ENCODE peak calls at places on chromosomes 4 and X, in seven cellular contexts. M is astrocyte of the spinal cord, P is left ventricle myocardium inferior, K is AG04450, R is ascending aorta, E is fibroblast of pulmonary artery, W is upper lobe of right lung. X is an unnamed sample.

GRCh38 chr4:101136373-101137370 is 210.7 kb downstream of the PPP3CA start:
- DNase-seq in M (no peak), P (no peak), K (no peak), R (no peak), E (no peak), W (no peak), X (no peak)

GRCh38 chr4:186685744-186686143 is 37.9 kb downstream of the FAT1 start:
- DNase-seq in M (peak; percentile 90), P (no peak), K (peak; percentile 59), R (no peak), E (peak; percentile 86), W (no peak), X (peak; percentile 65)

GRCh38 chr4:76736434-76736833 is 161.5 kb downstream of the SOWAHB start:
- DNase-seq in M (no peak), P (no peak), K (peak; percentile 52), R (no peak), E (peak; percentile 61), W (no peak), X (no peak)

GRCh38 chr4:107183155-107183774 is 147.2 kb upstream of the DKK2 start:
- DNase-seq in M (peak; percentile 72), P (no peak), K (peak; percentile 21), R (no peak), E (peak; percentile 76), W (no peak), X (peak; percentile 25)

GRCh38 chr4:118280501-118281218 is 72.1 kb downstream of the PRSS12 start:
- DNase-seq in M (peak; percentile 82), P (no peak), K (peak; percentile 48), R (no peak), E (peak; percentile 81), W (no peak), X (no peak)

GRCh38 chrX:1249101-1249887 is 19.3 kb upstream of the CSF2RA start:
- DNase-seq in M (no peak), P (peak; percentile 63), K (no peak), R (peak; percentile 76), E (no peak), W (peak; percentile 78), X (no peak)

GRCh38 chr4:155582031-155582430 is 84.6 kb upstream of the GUCY1A1 start:
- DNase-seq in M (no peak), P (no peak), K (no peak), R (no peak), E (no peak), W (no peak), X (no peak)

GRCh38 chr4:88958080-88958479 is 98.9 kb downstream of the FAM13A start:
- DNase-seq in M (no peak), P (no peak), K (no peak), R (no peak), E (no peak), W (no peak), X (no peak)

GRCh38 chrX:1361275-1361674 is 24.7 kb downstream of the IL3RA start:
- DNase-seq in M (no peak), P (no peak), K (no peak), R (no peak), E (no peak), W (no peak), X (no peak)

GRCh38 chr4:113368056-113368455 is 318.6 kb downstream of the ANK2 start:
- DNase-seq in M (peak; percentile 69), P (no peak), K (peak; percentile 72), R (no peak), E (no peak), W (no peak), X (no peak)

GRCh38 chr4:26020083-26020668 is 106.2 kb downstream of the SMIM20 start:
- DNase-seq in M (peak; percentile 85), P (no peak), K (peak; percentile 43), R (peak; percentile 74), E (peak; percentile 83), W (no peak), X (no peak)

GRCh38 chr4:185209031-185209851 is at the start of gene SNX25:
- DNase-seq in M (peak; percentile 73), P (peak; percentile 90), K (no peak), R (peak; percentile 93), E (peak; percentile 73), W (peak; percentile 95), X (no peak)

GRCh38 chrX:71666240-71667223 is 814 bp upstream of the LOC101059915 start:
- DNase-seq in M (no peak), P (no peak), K (no peak), R (no peak), E (no peak), W (no peak), X (no peak)

GRCh38 chr4:4625488-4625887 is 83.6 kb upstream of the STX18 start:
- DNase-seq in M (peak; percentile 31), P (no peak), K (peak; percentile 29), R (no peak), E (peak; percentile 29), W (no peak), X (no peak)

GRCh38 chr4:72320185-72320948 is 248.7 kb downstream of the ADAMTS3 start:
- DNase-seq in M (no peak), P (no peak), K (no peak), R (no peak), E (no peak), W (no peak), X (no peak)

GRCh38 chr4:122716825-122717448 is 15.6 kb upstream of the BBS12 start:
- DNase-seq in M (peak; percentile 63), P (peak; percentile 44), K (no peak), R (peak; percentile 81), E (peak; percentile 81), W (no peak), X (no peak)

GRCh38 chr4:137623013-137623412 is 90.7 kb upstream of the PCDH18 start:
- DNase-seq in M (no peak), P (no peak), K (no peak), R (no peak), E (no peak), W (no peak), X (no peak)

GRCh38 chr4:68152411-68152810 is 22.7 kb upstream of the TMPRSS11F start:
- DNase-seq in M (peak; percentile 28), P (no peak), K (no peak), R (no peak), E (peak; percentile 69), W (no peak), X (no peak)

GRCh38 chr4:15479089-15479912 is 9.6 kb downstream of the CC2D2A start:
- DNase-seq in M (peak; percentile 90), P (no peak), K (peak; percentile 70), R (no peak), E (peak; percentile 94), W (peak; percentile 72), X (no peak)

GRCh38 chr4:122832732-122833131 is 6.1 kb downstream of the FGF2 start:
- DNase-seq in M (no peak), P (no peak), K (no peak), R (no peak), E (no peak), W (no peak), X (no peak)

GRCh38 chrX:43175428-43175827 is 397.5 kb upstream of the PPP1R2C start:
- DNase-seq in M (no peak), P (no peak), K (no peak), R (no peak), E (no peak), W (no peak), X (no peak)

GRCh38 chrX:129981752-129982299 is 609 bp upstream of the BCORL1 start:
- DNase-seq in M (no peak), P (no peak), K (no peak), R (peak; percentile 63), E (no peak), W (peak; percentile 44), X (no peak)

GRCh38 chr4:99586322-99586721 is 11.7 kb downstream of the MTTP start:
- DNase-seq in M (no peak), P (no peak), K (no peak), R (no peak), E (no peak), W (no peak), X (no peak)

GRCh38 chr4:2755821-2756690 is at the start of gene TNIP2:
- DNase-seq in M (peak; percentile 67), P (peak; percentile 90), K (peak; percentile 29), R (peak; percentile 92), E (peak; percentile 76), W (peak; percentile 94), X (peak; percentile 27)
- TF ChIP-seq CTCF in M (no peak), P (peak; percentile 65), K (peak; percentile 35), R (peak; percentile 59), E (peak; percentile 17), W (peak; percentile 35), X (peak; percentile 25)

GRCh38 chrX:37453821-37454220 is 104.7 kb downstream of the PRRG1 start:
- DNase-seq in M (no peak), P (no peak), K (no peak), R (no peak), E (no peak), W (no peak), X (no peak)

GRCh38 chrX:37455381-37455780 is 106.2 kb downstream of the PRRG1 start:
- DNase-seq in M (no peak), P (no peak), K (no peak), R (no peak), E (no peak), W (no peak), X (no peak)

DNA sequence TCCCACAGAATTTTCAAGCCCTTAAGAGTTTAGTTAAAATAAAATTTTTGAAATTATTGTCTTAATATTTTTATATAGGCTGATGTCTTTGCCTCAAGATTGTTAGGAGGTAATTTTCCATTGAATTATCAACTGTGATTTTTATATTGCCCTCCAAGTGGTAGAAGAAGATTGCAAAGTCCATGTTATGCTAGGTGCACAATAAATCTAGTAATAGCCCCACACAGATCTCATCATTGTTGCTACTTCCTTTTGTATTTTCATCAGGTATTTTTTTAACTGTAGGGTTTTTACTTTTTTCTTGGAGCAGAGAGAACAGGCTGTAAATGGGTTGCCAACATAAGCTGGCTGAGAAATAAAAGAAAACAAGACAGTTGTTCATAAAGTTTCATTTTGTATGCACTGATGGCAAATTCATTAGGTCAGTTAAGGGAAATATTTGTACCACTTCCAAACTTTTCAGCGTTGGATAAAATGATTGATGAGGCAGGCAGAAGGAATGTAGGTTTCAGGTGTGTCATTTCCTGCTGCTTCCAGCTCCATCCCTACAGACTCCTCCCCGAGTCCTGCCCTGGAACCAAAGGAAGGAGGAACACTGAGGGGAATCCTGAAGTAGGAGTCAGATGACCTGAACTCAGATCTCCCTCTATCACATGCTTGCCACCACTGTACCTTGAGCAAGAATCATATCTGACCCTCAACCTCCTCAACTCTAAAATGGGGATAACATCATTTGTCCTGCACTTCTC is 105.5 kb downstream of the PRRG1 start:
- DNase-seq in M (peak; percentile 27), P (no peak), K (no peak), R (no peak), E (peak; percentile 62), W (no peak), X (peak; percentile 5)
- H3K4me3 ChIP-seq in M (no peak overlapping the region), P (no peak overlapping the region), K (no peak overlapping the region), R (no peak overlapping the region), E (no peak overlapping the region), W (no peak overlapping the region), X (no peak overlapping the region)

GRCh38 chr4:145061325-145061920 is 36.6 kb downstream of the ANAPC10 start:
- DNase-seq in M (peak; percentile 73), P (no peak), K (peak; percentile 15), R (no peak), E (peak; percentile 86), W (no peak), X (peak; percentile 16)
- TF ChIP-seq CTCF in M (peak; percentile 2), P (peak; percentile 62), K (peak; percentile 44), R (peak; percentile 12), E (peak; percentile 30), W (peak; percentile 54), X (no peak)

GRCh38 chr4:38669233-38669632 is 5.2 kb downstream of the KLF3 start:
- DNase-seq in M (no peak), P (no peak), K (no peak), R (no peak), E (peak; percentile 56), W (no peak), X (no peak)
- H3K4me3 ChIP-seq in M (no peak overlapping the region), P (peak overlapping the region; percentile 74), K (no peak overlapping the region), R (peak overlapping the region; percentile 35), E (peak overlapping the region; percentile 28), W (peak overlapping the region; percentile 5), X (no peak overlapping the region)

GRCh38 chrX:77597090-77597489 is 149.9 kb downstream of the FGF16 start:
- DNase-seq in M (peak; percentile 34), P (no peak), K (peak; percentile 0), R (no peak), E (peak; percentile 59), W (no peak), X (no peak)
- TF ChIP-seq CTCF in M (peak; percentile 44), P (peak; percentile 54), K (peak; percentile 45), R (peak; percentile 8), E (peak; percentile 51), W (peak; percentile 32), X (peak; percentile 49)

X was measured in retinal pigment epithelial cell.